ENCODE peak calls at places on chromosomes 5 and 9, in ten cellular contexts. M is activated naive CD4-positive, alpha-beta T cell treated with Interleukin-2 at 50 U/mL for 16 hours; X is nucleus accumbens; C is stimulated activated CD4-positive, alpha-beta T cell treated with anti-CD3 and anti-CD28 coated beads, Interleukin-12 subunit alpha, Interleukin-12 subunit beta, amount 100 ng/mL, for 24 hours; G is activated naive CD8-positive, alpha-beta T cell treated with anti-CD3 and anti-CD28 coated beads, Interleukin-2, amount 50 U/mL, for 16 hours; N is RPMI8226; Z is HTR-8/SVneo; J is astrocyte; F is HFFc6; Y is posterior cingulate gyrus. E is an unnamed sample.

GRCh38 chr9:1604942-1605560 is 410.1 kb upstream of the SMARCA2 start:
- DNase-seq in M (no peak), X (no peak), C (no peak), G (no peak), N (peak), Z (no peak), J (no peak), F (no peak), Y (no peak), E (peak)

GRCh38 chr5:159262472-159262858 is 625 bp upstream of the UBLCP1 start:
- DNase-seq in M (no peak), X (no peak), C (no peak), G (no peak), N (peak), Z (peak), J (no peak), F (peak), Y (no peak), E (no peak)

GRCh38 chr5:149586708-149587318 is 5.5 kb downstream of the ARHGEF37 start:
- DNase-seq in M (no peak), X (no peak), C (no peak), G (no peak), N (no peak), Z (no peak), J (no peak), F (no peak), Y (no peak), E (no peak)

GRCh38 chr9:108551030-108551964 is 304.5 kb downstream of the ACTL7B start:
- DNase-seq in M (no peak), X (no peak), C (no peak), G (no peak), N (no peak), Z (peak), J (peak), F (peak), Y (no peak), E (no peak)

GRCh38 chr5:60076746-60077145 is 183.2 kb upstream of the PDE4D start:
- DNase-seq in M (no peak), X (no peak), C (no peak), G (no peak), N (no peak), Z (no peak), J (no peak), F (no peak), Y (no peak), E (no peak)

GRCh38 chr9:14313951-14314423 is at the start of gene NFIB:
- DNase-seq in M (no peak), X (peak), C (no peak), G (no peak), N (no peak), Z (peak), J (no peak), F (no peak), Y (peak), E (peak)

GRCh38 chr5:57037355-57037754 is 85.4 kb upstream of the MIER3 start:
- DNase-seq in M (no peak), X (peak), C (no peak), G (no peak), N (peak), Z (no peak), J (no peak), F (no peak), Y (no peak), E (peak)

GRCh38 chr5:170293273-170293672 is 4.3 kb downstream of the LCP2 start:
- DNase-seq in M (no peak), X (peak), C (no peak), G (no peak), N (no peak), Z (no peak), J (no peak), F (no peak), Y (no peak), E (no peak)

GRCh38 chr5:39599721-39600431 is 175.1 kb upstream of the DAB2 start:
- DNase-seq in M (no peak), X (no peak), C (no peak), G (no peak), N (no peak), Z (no peak), J (peak), F (peak), Y (no peak), E (no peak)

GRCh38 chr5:96661101-96661840 is 905 bp upstream of the CAST start:
- DNase-seq in M (peak), X (no peak), C (no peak), G (no peak), N (peak), Z (peak), J (peak), F (peak), Y (no peak), E (peak)

GRCh38 chr5:138369706-138370105 is 17.2 kb downstream of the KDM3B start:
- DNase-seq in M (no peak), X (no peak), C (no peak), G (no peak), N (no peak), Z (no peak), J (no peak), F (no peak), Y (no peak), E (no peak)

GRCh38 chr9:36968574-36969215 is 65.4 kb downstream of the PAX5 start:
- DNase-seq in M (no peak), X (no peak), C (no peak), G (no peak), N (no peak), Z (no peak), J (no peak), F (no peak), Y (no peak), E (no peak)

GRCh38 chr5:110496276-110496675 is 230.2 kb downstream of the TMEM232 start:
- DNase-seq in M (no peak), X (no peak), C (no peak), G (no peak), N (no peak), Z (no peak), J (no peak), F (no peak), Y (no peak), E (no peak)

GRCh38 chr5:173549644-173550043 is 66.8 kb downstream of the BOD1 start:
- DNase-seq in M (no peak), X (no peak), C (no peak), G (no peak), N (no peak), Z (no peak), J (no peak), F (no peak), Y (no peak), E (no peak)

GRCh38 chr5:79062431-79062830 is 7.0 kb downstream of the DMGDH start:
- DNase-seq in M (no peak), X (no peak), C (no peak), G (no peak), N (no peak), Z (no peak), J (no peak), F (no peak), Y (no peak), E (no peak)

GRCh38 chr5:140148508-140148907 is 22.8 kb downstream of the IGIP start:
- DNase-seq in M (no peak), X (no peak), C (no peak), G (no peak), N (no peak), Z (peak), J (no peak), F (peak), Y (no peak), E (peak)

GRCh38 chr5:172740483-172741205 is 30.4 kb downstream of the DUSP1 start:
- DNase-seq in M (no peak), X (no peak), C (no peak), G (no peak), N (peak), Z (peak), J (peak), F (peak), Y (peak), E (no peak)

GRCh38 chr5:99045864-99046263 is 117.1 kb upstream of the CHD1 start:
- DNase-seq in M (no peak), X (no peak), C (no peak), G (no peak), N (no peak), Z (no peak), J (no peak), F (no peak), Y (no peak), E (no peak)

E was measured in H7.